ENCODE peak calls at places on chromosome 5, in four cellular contexts. W is IMR-90, K is H1, S is H9. E is an unnamed sample.

GRCh38 chr5:178361657-178362445 is 129.2 kb upstream of the PHYKPL start:
- DNase-seq in W (no peak), K (no peak), S (no peak), E (no peak)

GRCh38 chr5:169084775-169085566 is 216.0 kb downstream of the SLIT3 start:
- DNase-seq in W (no peak), K (no peak), S (no peak), E (peak; percentile 31)

GRCh38 chr5:67156976-67157583 is 39.5 kb downstream of the CD180 start:
- DNase-seq in W (peak; percentile 32), K (no peak), S (peak; percentile 40), E (peak; percentile 39)

GRCh38 chr5:161663431-161663830 is 22.1 kb upstream of the GABRA6 start:
- DNase-seq in W (no peak), K (no peak), S (no peak), E (no peak)

GRCh38 chr5:66518753-66519152 is 77.4 kb upstream of the MAST4 start:
- DNase-seq in W (no peak), K (no peak), S (no peak), E (no peak)

GRCh38 chr5:62395210-62395950 is 8.3 kb downstream of the DIMT1 start:
- DNase-seq in W (peak; percentile 83), K (no peak), S (no peak), E (no peak)

GRCh38 chr5:179143446-179143845 is 83.3 kb downstream of the ZNF354C start:
- DNase-seq in W (peak; percentile 43), K (peak; percentile 67), S (peak; percentile 61), E (peak; percentile 95)

GRCh38 chr5:168366124-168366523 is 74.7 kb downstream of the WWC1 start:
- DNase-seq in W (peak; percentile 95), K (no peak), S (no peak), E (peak; percentile 77)

GRCh38 chr5:112973904-112974303 is 2.7 kb upstream of the DCP2 start:
- DNase-seq in W (no peak), K (no peak), S (no peak), E (peak; percentile 77)

GRCh38 chr5:154242964-154243376 is 52.4 kb downstream of the GALNT10 start:
- DNase-seq in W (no peak), K (no peak), S (no peak), E (no peak)

GRCh38 chr5:73378070-73378469 is 70.5 kb downstream of the FOXD1 start:
- DNase-seq in W (peak; percentile 83), K (no peak), S (no peak), E (no peak)

GRCh38 chr5:32500206-32500605 is 55.7 kb upstream of the ZFR start:
- DNase-seq in W (no peak), K (no peak), S (peak; percentile 89), E (peak; percentile 25)

GRCh38 chr5:102807878-102808502 is 52.9 kb downstream of the PAM start:
- DNase-seq in W (peak; percentile 79), K (no peak), S (peak; percentile 45), E (peak; percentile 97)

GRCh38 chr5:151040211-151040747 is 19.9 kb downstream of the GPX3 start:
- DNase-seq in W (peak; percentile 33), K (no peak), S (no peak), E (peak; percentile 71)

GRCh38 chr5:60649288-60649917 is 50.6 kb downstream of the DEPDC1B start:
- DNase-seq in W (peak; percentile 51), K (no peak), S (no peak), E (peak; percentile 45)

GRCh38 chr5:9356306-9356942 is 189.5 kb downstream of the SEMA5A start:
- DNase-seq in W (peak; percentile 16), K (no peak), S (no peak), E (no peak)

GRCh38 chr5:72066658-72067057 is 40.6 kb upstream of the MAP1B start:
- DNase-seq in W (peak; percentile 90), K (no peak), S (no peak), E (peak; percentile 79)

GRCh38 chr5:139878093-139878492 is 82.5 kb downstream of the PSD2 start:
- DNase-seq in W (no peak), K (no peak), S (no peak), E (no peak)

GRCh38 chr5:113044776-113045175 is 68.2 kb downstream of the DCP2 start:
- DNase-seq in W (no peak), K (no peak), S (no peak), E (no peak)

GRCh38 chr5:141560141-141560540 is 58.7 kb downstream of the DIAPH1 start:
- DNase-seq in W (no peak), K (no peak), S (no peak), E (peak; percentile 41)

GRCh38 chr5:177600458-177601018 is 606 bp downstream of the B4GALT7 start:
- DNase-seq in W (peak; percentile 54), K (no peak), S (no peak), E (no peak)

GRCh38 chr5:96509721-96510383 is 76.8 kb upstream of the PCSK1 start:
- DNase-seq in W (peak; percentile 97), K (no peak), S (no peak), E (no peak)

GRCh38 chr5:178429156-178429468 is 161.1 kb downstream of the COL23A1 start:
- DNase-seq in W (no peak), K (no peak), S (no peak), E (no peak)

GRCh38 chr5:124230456-124230855 is 516.0 kb downstream of the ZNF608 start:
- DNase-seq in W (no peak), K (no peak), S (no peak), E (no peak)

GRCh38 chr5:115661156-115661555 is 35.3 kb upstream of the TMED7 start:
- DNase-seq in W (no peak), K (no peak), S (no peak), E (no peak)

GRCh38 chr5:155064580-155064979 is 51.0 kb downstream of the KIF4B start:
- DNase-seq in W (no peak), K (no peak), S (no peak), E (no peak)

DNA sequence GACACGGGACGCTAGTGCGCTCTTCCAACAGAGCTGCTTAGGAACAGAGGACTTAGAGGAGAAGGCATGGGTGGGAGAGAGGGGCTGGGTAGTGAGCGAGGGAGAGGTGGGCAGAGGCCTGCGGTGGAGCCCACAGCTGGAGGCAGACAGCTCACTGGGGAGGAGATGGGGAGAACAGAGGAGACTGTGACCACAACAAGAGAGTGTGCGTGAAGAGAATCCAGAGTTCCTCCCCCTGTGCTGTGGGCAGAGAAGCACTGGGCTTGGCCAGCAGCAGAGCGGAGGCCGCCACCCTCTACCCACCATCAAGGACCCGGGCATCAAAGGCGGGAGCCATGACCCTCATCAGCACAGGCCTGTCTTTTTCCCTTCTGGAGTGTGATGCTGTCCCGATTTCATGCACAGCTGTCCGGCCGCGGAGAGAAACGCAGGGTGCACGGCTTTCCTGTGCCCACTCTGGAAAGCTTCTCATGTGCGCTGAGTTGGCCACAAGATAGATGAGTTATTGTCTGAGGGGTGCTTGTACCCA is 228.3 kb upstream of the IRX4 start:
- DNase-seq in W (no peak), K (no peak), S (no peak), E (no peak)
- H4K5ac ChIP-seq in W (no peak overlapping the region), K (no peak overlapping the region), S (no peak overlapping the region), E (no peak overlapping the region)

GRCh38 chr5:172534229-172535169 is 80.2 kb upstream of the SH3PXD2B start:
- DNase-seq in W (no peak), K (no peak), S (peak; percentile 20), E (no peak)
- H2BK15ac ChIP-seq in W (no peak overlapping the region), K (no peak overlapping the region), S (no peak overlapping the region), E (no peak overlapping the region)

GRCh38 chr5:149529463-149529862 is 21.8 kb downstream of the CSNK1A1 start:
- DNase-seq in W (no peak), K (no peak), S (no peak), E (no peak)

GRCh38 chr5:149526855-149527590 is 24.2 kb downstream of the CSNK1A1 start:
- DNase-seq in W (no peak), K (no peak), S (no peak), E (no peak)

GRCh38 chr5:149537374-149537959 is 13.8 kb downstream of the CSNK1A1 start:
- DNase-seq in W (no peak), K (no peak), S (no peak), E (no peak)

GRCh38 chr5:149528661-149529060 is 22.6 kb downstream of the CSNK1A1 start:
- DNase-seq in W (no peak), K (no peak), S (no peak), E (no peak)

DNA sequence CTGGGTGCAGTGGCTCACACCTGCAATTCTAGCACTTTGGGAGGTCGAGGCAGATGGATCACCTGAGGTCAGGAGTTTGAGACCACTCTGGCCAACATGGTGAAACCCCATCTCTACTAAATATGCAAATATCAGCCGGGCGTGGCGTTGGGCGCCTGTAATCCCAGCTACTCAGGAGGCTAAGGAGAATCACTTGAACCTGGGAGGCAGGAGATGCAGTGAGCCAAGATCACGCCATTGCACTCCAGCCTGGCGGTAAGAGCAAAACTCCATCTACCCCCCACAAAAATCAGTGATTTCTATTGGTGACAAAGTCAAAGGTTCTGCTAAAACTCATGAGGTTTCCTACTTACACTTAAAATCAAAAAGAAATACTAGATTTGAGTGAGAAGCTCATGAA is 18.8 kb downstream of the CSNK1A1 start:
- DNase-seq in W (no peak), K (no peak), S (no peak), E (no peak)
- H3K4ac ChIP-seq in W (no peak overlapping the region), K (no peak overlapping the region), S (no peak overlapping the region), E (no peak overlapping the region)

GRCh38 chr5:146339715-146340259 is 1.1 kb downstream of the POU4F3 start:
- DNase-seq in W (no peak), K (no peak), S (peak; percentile 39), E (peak; percentile 22)

GRCh38 chr5:146341854-146342253 is 3.2 kb downstream of the POU4F3 start:
- DNase-seq in W (no peak), K (no peak), S (no peak), E (no peak)

GRCh38 chr5:146342519-146342881 is 3.9 kb downstream of the POU4F3 start:
- DNase-seq in W (no peak), K (no peak), S (no peak), E (no peak)

GRCh38 chr5:146338774-146339714 is at the start of gene POU4F3:
- DNase-seq in W (no peak), K (peak; percentile 68), S (peak; percentile 77), E (peak; percentile 67)

GRCh38 chr5:146340260-146341081 is 1.8 kb downstream of the POU4F3 start:
- DNase-seq in W (peak; percentile 60), K (no peak), S (peak; percentile 78), E (peak; percentile 79)
- H4K5ac ChIP-seq in W (no peak overlapping the region), K (no peak overlapping the region), S (no peak overlapping the region), E (no peak overlapping the region)

GRCh38 chr5:10746711-10747110 is 14.3 kb downstream of the DAP start:
- DNase-seq in W (no peak), K (no peak), S (no peak), E (no peak)
- H2BK15ac ChIP-seq in W (no peak overlapping the region), K (no peak overlapping the region), S (no peak overlapping the region), E (no peak overlapping the region)

GRCh38 chr5:172255444-172255843 is 28.1 kb downstream of the UBTD2 start:
- DNase-seq in W (no peak), K (no peak), S (no peak), E (no peak)
- H3K4ac ChIP-seq in W (no peak overlapping the region), K (no peak overlapping the region), S (no peak overlapping the region), E (no peak overlapping the region)

GRCh38 chr5:133425764-133426738 is 186.3 kb downstream of the FSTL4 start:
- DNase-seq in W (no peak), K (no peak), S (no peak), E (no peak)
- H4K5ac ChIP-seq in W (no peak overlapping the region), K (peak overlapping the region; percentile 23), S (no peak overlapping the region), E (no peak overlapping the region)

GRCh38 chr5:145585443-145586148 is 249.5 kb downstream of the PRELID2 start:
- DNase-seq in W (no peak), K (no peak), S (no peak), E (no peak)
- H2BK15ac ChIP-seq in W (no peak overlapping the region), K (no peak overlapping the region), S (no peak overlapping the region), E (no peak overlapping the region)

GRCh38 chr5:81301221-81302015 is at the start of gene ZCCHC9:
- DNase-seq in W (peak; percentile 96), K (peak; percentile 87), S (peak; percentile 95), E (peak; percentile 98)
- H3K4ac ChIP-seq in W (peak within 1 kb of the TSS; percentile 98), K (peak within 1 kb of the TSS; percentile 96), S (no peak within 1 kb of the TSS), E (no peak within 1 kb of the TSS)